ENCODE peak calls at places on chromosomes 5 and 9, in seven cellular contexts. C, A, P, E, O, N and R are unnamed samples.

GRCh38 chr5:181190711-181191525 is 14.1 kb downstream of the TRIM7 start:
- DNase-seq in C (peak), A (no peak), P (no peak), E (no peak), O (peak), N (peak), R (peak)

GRCh38 chr5:115810776-115811175 is 5.7 kb downstream of the CDO1 start:
- DNase-seq in C (peak), A (no peak), P (peak), E (no peak), O (peak), N (no peak), R (no peak)

GRCh38 chr9:105072476-105072875 is 144.5 kb upstream of the ABCA1 start:
- DNase-seq in C (no peak), A (no peak), P (no peak), E (no peak), O (no peak), N (no peak), R (no peak)

GRCh38 chr9:3528466-3528865 is 2.7 kb upstream of the RFX3 start:
- DNase-seq in C (no peak), A (peak), P (no peak), E (peak), O (no peak), N (no peak), R (no peak)

GRCh38 chr9:121830441-121831140 is 179.2 kb downstream of the DAB2IP start:
- DNase-seq in C (no peak), A (no peak), P (no peak), E (no peak), O (no peak), N (no peak), R (no peak)

GRCh38 chr5:107449369-107449768 is 221.4 kb downstream of the EFNA5 start:
- DNase-seq in C (no peak), A (no peak), P (no peak), E (no peak), O (no peak), N (no peak), R (no peak)

GRCh38 chr5:86675311-86675710 is 57.6 kb downstream of the COX7C start:
- DNase-seq in C (no peak), A (no peak), P (no peak), E (no peak), O (no peak), N (no peak), R (no peak)

GRCh38 chr5:115402092-115402491 is 105.6 kb upstream of the CCDC112 start:
- DNase-seq in C (no peak), A (no peak), P (no peak), E (no peak), O (no peak), N (no peak), R (no peak)

GRCh38 chr9:38649731-38650363 is 29.5 kb upstream of the ANKRD18A start:
- DNase-seq in C (no peak), A (no peak), P (no peak), E (no peak), O (no peak), N (peak), R (no peak)

GRCh38 chr9:93673271-93673843 is 97.0 kb downstream of the PHF2 start:
- DNase-seq in C (peak), A (no peak), P (no peak), E (peak), O (no peak), N (peak), R (peak)

GRCh38 chr5:177311361-177311722 is 356 bp downstream of the MXD3 start:
- DNase-seq in C (no peak), A (no peak), P (no peak), E (no peak), O (no peak), N (peak), R (peak)

GRCh38 chr5:177308740-177309139 is 3.0 kb downstream of the MXD3 start:
- DNase-seq in C (no peak), A (no peak), P (no peak), E (no peak), O (no peak), N (no peak), R (no peak)

GRCh38 chr5:177310757-177311173 is 933 bp downstream of the MXD3 start:
- DNase-seq in C (peak), A (peak), P (peak), E (no peak), O (peak), N (no peak), R (no peak)

GRCh38 chr5:177310332-177310731 is 1.4 kb downstream of the MXD3 start:
- DNase-seq in C (no peak), A (no peak), P (no peak), E (no peak), O (no peak), N (peak), R (no peak)

GRCh38 chr5:177309351-177310191 is 2.1 kb downstream of the MXD3 start:
- DNase-seq in C (peak), A (no peak), P (peak), E (peak), O (peak), N (peak), R (peak)
- H3K4me3 ChIP-seq in C (no peak), A (no peak), P (no peak), E (no peak), O (no peak), N (no peak), R (no peak)

DNA sequence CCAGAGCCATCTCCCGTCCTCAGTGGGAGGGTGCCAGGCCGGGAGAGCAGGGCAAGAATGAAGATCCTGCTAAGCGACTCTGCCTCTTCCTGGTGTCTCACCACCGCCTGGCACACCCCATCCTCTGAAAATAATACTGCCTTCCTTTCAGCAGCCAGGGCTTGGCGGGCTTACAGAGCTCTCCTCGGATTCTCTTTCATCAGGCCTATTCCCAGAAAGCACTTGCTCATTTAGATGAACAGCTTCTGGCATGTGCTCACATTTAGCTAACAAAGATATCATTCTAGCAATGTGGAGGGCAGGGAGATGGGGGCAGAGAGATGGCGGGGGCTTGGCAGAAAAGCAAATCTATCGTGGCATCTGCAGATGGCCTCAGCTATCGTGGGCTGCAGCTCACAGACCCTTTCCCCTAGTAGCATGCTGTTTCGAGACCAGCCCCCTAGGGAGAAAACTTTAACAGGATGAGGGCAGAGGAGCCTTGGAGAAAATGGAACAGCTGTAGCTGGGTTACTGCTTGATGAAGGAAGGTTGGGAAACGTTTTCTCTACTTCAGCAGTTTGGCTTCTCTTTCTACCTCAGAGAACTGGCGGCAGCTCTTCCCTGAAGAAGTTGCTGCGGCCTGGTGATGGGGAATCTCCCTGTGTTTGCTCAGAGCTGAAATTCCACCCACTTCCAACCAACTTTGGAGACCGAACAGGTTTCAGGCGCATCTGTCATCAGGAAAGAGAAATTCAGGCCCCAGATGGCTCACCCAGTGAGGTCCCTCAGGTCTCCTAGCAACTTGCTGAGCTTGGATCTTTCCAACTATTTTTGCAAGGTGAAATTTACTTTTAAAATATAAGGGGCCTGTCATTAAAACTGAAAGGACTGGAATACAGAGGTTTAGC is 102.1 kb downstream of the TMEM174 start:
- DNase-seq in C (peak), A (no peak), P (peak), E (no peak), O (peak), N (no peak), R (peak)
- H3K4me3 ChIP-seq in C (no peak), A (no peak), P (no peak), E (no peak), O (no peak), N (no peak), R (no peak)

GRCh38 chr5:59093329-59093728 is 510.5 kb downstream of the RAB3C start:
- DNase-seq in C (peak), A (no peak), P (peak), E (no peak), O (peak), N (no peak), R (no peak)
- H3K4me3 ChIP-seq in C (peak), A (no peak), P (no peak), E (no peak), O (no peak), N (no peak), R (no peak)

DNA sequence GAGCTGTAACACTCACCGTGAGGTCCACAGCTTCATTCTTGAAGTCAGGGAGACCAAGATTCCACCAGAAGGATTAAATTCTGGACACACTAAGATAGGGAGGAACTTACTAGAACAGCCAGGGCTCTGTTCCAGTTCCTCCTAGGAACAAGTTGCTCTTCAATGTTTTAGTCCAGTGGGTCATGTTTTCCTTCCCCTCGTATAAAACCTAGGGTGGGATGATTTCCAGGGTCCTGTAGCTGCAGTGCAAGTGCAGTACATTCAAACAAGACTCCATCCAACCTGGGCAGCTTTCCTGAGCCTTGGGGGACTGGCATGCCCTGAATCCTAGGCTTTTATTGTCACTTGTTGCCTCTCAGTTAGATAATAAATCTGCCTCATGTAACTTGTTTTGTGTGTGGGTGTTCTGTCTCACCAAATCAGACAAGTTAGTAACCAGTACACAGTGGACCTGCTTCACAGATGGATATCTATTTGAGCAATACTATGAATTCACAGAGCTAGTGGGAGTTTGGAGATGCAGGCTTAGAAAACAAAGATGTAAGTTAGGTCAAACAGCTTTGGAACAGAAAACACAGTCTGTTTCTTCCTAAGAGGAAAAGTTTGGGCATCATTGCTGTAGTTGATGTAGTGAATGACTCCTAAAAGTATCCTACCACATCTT is 405.6 kb downstream of the GABRG2 start:
- DNase-seq in C (no peak), A (no peak), P (no peak), E (no peak), O (no peak), N (no peak), R (no peak)
- H3K4me3 ChIP-seq in C (no peak), A (no peak), P (no peak), E (no peak), O (no peak), N (no peak), R (no peak)

GRCh38 chr5:40554048-40554447 is 125.7 kb upstream of the PTGER4 start:
- DNase-seq in C (no peak), A (no peak), P (no peak), E (no peak), O (no peak), N (no peak), R (no peak)

GRCh38 chr5:40557486-40557885 is 122.2 kb upstream of the PTGER4 start:
- DNase-seq in C (no peak), A (no peak), P (peak), E (no peak), O (no peak), N (no peak), R (no peak)

GRCh38 chr5:40554794-40555193 is 124.9 kb upstream of the PTGER4 start:
- DNase-seq in C (no peak), A (no peak), P (no peak), E (no peak), O (no peak), N (no peak), R (no peak)

GRCh38 chr5:40556811-40557210 is 122.9 kb upstream of the PTGER4 start:
- DNase-seq in C (no peak), A (no peak), P (no peak), E (no peak), O (no peak), N (no peak), R (no peak)

GRCh38 chr5:40555886-40556285 is 123.8 kb upstream of the PTGER4 start:
- DNase-seq in C (no peak), A (no peak), P (no peak), E (no peak), O (no peak), N (no peak), R (no peak)
- H3K4me3 ChIP-seq in C (no peak), A (no peak), P (no peak), E (no peak), O (no peak), N (no peak), R (no peak)

GRCh38 chr9:89376286-89376685 is 58.0 kb downstream of the SECISBP2 start:
- DNase-seq in C (no peak), A (no peak), P (no peak), E (no peak), O (no peak), N (no peak), R (no peak)

GRCh38 chr9:89376741-89377140 is 58.4 kb downstream of the SECISBP2 start:
- DNase-seq in C (no peak), A (no peak), P (no peak), E (no peak), O (peak), N (no peak), R (no peak)

GRCh38 chr9:89378541-89378940 is 60.2 kb downstream of the SECISBP2 start:
- DNase-seq in C (no peak), A (no peak), P (no peak), E (no peak), O (no peak), N (no peak), R (no peak)

GRCh38 chr9:89379031-89379430 is 60.7 kb downstream of the SECISBP2 start:
- DNase-seq in C (no peak), A (no peak), P (no peak), E (no peak), O (no peak), N (no peak), R (no peak)

DNA sequence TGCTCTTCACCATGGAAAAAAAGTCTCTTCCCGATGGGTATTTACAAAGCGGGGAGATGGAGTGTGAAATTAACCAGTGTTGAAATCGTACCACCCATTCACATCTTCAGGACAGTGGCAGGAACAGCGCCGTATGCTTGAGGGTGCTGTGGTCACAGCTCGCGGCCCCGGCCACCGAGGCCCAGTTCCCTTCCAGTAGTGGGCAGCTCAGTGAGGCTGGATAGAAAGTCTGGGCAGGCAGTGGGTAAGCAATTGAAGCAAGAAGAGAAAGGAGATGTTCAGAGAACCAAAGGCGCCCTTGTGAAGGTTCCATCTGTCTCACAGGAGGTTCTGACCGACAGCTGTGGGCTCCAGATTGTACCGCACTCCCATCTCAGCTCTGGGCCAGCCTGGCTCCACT is 59.1 kb downstream of the SECISBP2 start:
- DNase-seq in C (no peak), A (no peak), P (no peak), E (no peak), O (no peak), N (no peak), R (no peak)
- H3K4me3 ChIP-seq in C (no peak), A (no peak), P (no peak), E (no peak), O (no peak), N (no peak), R (no peak)

DNA sequence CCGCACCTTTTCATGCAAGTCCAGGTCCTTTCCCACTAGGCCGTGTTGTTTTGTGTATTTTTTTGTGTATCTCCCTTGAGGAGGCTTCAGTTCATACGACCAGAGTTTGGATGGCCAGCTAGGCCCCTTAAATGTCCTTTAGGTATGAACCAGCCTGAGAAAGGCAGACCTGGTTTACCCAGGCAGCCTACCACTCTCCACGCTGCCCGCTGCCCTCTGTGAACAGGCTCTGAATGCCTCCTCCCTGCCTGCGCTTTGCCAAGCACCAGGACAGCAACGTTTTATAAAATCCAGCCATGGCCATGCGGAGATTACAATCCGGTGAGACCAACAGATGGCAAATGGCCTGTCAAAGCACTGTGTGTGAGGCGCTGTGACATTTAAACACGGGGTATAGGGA is 626 bp upstream of the CLTB start:
- DNase-seq in C (no peak), A (no peak), P (no peak), E (no peak), O (no peak), N (no peak), R (no peak)
- H3K4me3 ChIP-seq in C (no peak), A (peak), P (no peak), E (peak), O (no peak), N (peak), R (peak)

DNA sequence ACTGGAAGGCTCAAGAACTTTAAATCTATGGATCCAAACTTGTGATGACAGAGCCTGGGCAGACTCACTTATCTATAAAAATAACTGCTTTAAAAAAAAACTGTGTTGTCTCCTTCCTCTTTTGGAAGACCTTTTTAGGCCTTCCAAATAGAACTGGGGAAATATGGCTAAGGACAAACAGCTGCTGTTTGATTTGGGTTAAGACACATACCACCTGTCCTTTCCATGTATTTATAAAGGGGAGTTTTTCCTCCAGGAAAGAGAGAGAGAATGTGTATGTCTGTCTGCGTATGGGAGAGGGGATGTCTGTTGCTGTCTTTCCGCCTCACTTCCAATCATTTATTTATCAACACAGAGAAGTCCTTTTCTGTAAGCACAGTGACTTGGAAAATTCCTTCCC is 2.8 kb downstream of the ARHGEF37 start:
- DNase-seq in C (no peak), A (no peak), P (no peak), E (no peak), O (no peak), N (no peak), R (no peak)
- H3K4me3 ChIP-seq in C (no peak), A (no peak), P (no peak), E (no peak), O (no peak), N (no peak), R (no peak)

GRCh38 chr5:67204821-67205220 is 8.2 kb upstream of the CD180 start:
- DNase-seq in C (no peak), A (no peak), P (no peak), E (no peak), O (no peak), N (no peak), R (no peak)

GRCh38 chr5:67209141-67209771 is 12.7 kb upstream of the CD180 start:
- DNase-seq in C (peak), A (peak), P (peak), E (peak), O (peak), N (peak), R (peak)

GRCh38 chr5:67208403-67208802 is 11.8 kb upstream of the CD180 start:
- DNase-seq in C (no peak), A (no peak), P (no peak), E (no peak), O (no peak), N (no peak), R (no peak)

GRCh38 chr5:67205981-67206380 is 9.4 kb upstream of the CD180 start:
- DNase-seq in C (no peak), A (no peak), P (no peak), E (no peak), O (no peak), N (no peak), R (no peak)

GRCh38 chr5:67206381-67207328 is 10.1 kb upstream of the CD180 start:
- DNase-seq in C (peak), A (no peak), P (peak), E (peak), O (peak), N (no peak), R (peak)
- H3K4me3 ChIP-seq in C (no peak), A (no peak), P (no peak), E (no peak), O (no peak), N (no peak), R (no peak)